ENCODE peak calls at places on chromosomes 7 and 10, in five cellular contexts. K is CMK, R is heart left ventricle, U is COR-L47, I is AG08395. O is an unnamed sample.

GRCh38 chr7:41445432-41445831 is 257.5 kb downstream of the INHBA start:
- DNase-seq in I (no peak), U (no peak), R (no peak), K (no peak), O (no peak)

GRCh38 chr7:107613948-107614347 is 33.9 kb downstream of the BCAP29 start:
- DNase-seq in R (no peak), I (no peak), K (no peak), U (no peak), O (no peak)

GRCh38 chr7:98657736-98658135 is 40.7 kb downstream of the NPTX2 start:
- DNase-seq in U (no peak), R (no peak), I (no peak), K (no peak), O (no peak)

GRCh38 chr10:48470115-48470892 is 134.6 kb downstream of the ARHGAP22 start:
- DNase-seq in R (no peak), U (no peak), K (peak), I (no peak), O (peak)

GRCh38 chr10:27701971-27702537 is 43.6 kb downstream of the MKX start:
- DNase-seq in U (no peak), K (no peak), I (no peak), R (no peak), O (no peak)

GRCh38 chr7:130421685-130422084 is 19.1 kb downstream of the CEP41 start:
- DNase-seq in K (no peak), U (peak), I (peak), R (no peak), O (no peak)

GRCh38 chr7:959271-959670 is 4.8 kb upstream of the ADAP1 start:
- DNase-seq in I (no peak), U (peak), K (no peak), R (no peak), O (peak)

GRCh38 chr10:4474829-4475228 is 351.2 kb upstream of the AKR1E2 start:
- DNase-seq in K (no peak), R (no peak), I (no peak), U (no peak), O (no peak)

GRCh38 chr7:157612664-157613561 is 276.1 kb downstream of the DNAJB6 start:
- DNase-seq in R (peak), K (peak), U (peak), I (no peak), O (no peak)

GRCh38 chr7:47143344-47143743 is 438.6 kb downstream of the TNS3 start:
- DNase-seq in I (peak), R (no peak), K (no peak), U (no peak), O (no peak)

GRCh38 chr7:71229699-71230098 is 97.8 kb downstream of the GALNT17 start:
- DNase-seq in K (no peak), U (no peak), I (no peak), R (no peak), O (no peak)

GRCh38 chr7:4851459-4852422 is 10.1 kb downstream of the PAPOLB start:
- DNase-seq in K (no peak), I (peak), U (no peak), R (no peak), O (no peak)

GRCh38 chr10:5530412-5530806 is 5.6 kb downstream of the CALML3 start:
- DNase-seq in K (no peak), I (no peak), R (no peak), U (no peak), O (no peak)

GRCh38 chr10:52216852-52217251 is 97.2 kb upstream of the DKK1 start:
- DNase-seq in I (peak), K (no peak), R (no peak), U (no peak), O (no peak)

GRCh38 chr7:48786951-48787350 is 137.4 kb upstream of the CDC14C start:
- DNase-seq in U (peak), R (no peak), K (no peak), I (no peak), O (no peak)

GRCh38 chr10:129690248-129691070 is 223.4 kb downstream of the MGMT start:
- DNase-seq in R (no peak), K (no peak), I (peak), U (no peak), O (no peak)

GRCh38 chr7:7639847-7640220 is 718 bp upstream of the UMAD1 start:
- DNase-seq in I (peak), K (no peak), U (peak), R (no peak), O (no peak)

GRCh38 chr10:29715296-29715695 is 80.5 kb upstream of the SVIL start:
- DNase-seq in K (no peak), R (no peak), I (no peak), U (no peak), O (no peak)

GRCh38 chr10:98255146-98255877 is 12.7 kb downstream of the LOXL4 start:
- DNase-seq in I (no peak), K (no peak), U (no peak), R (no peak), O (no peak)

GRCh38 chr10:43138757-43139241 is 554 bp downstream of the CSGALNACT2 start:
- DNase-seq in U (no peak), R (no peak), I (peak), K (no peak), O (no peak)

GRCh38 chr10:79192677-79193003 is 123.9 kb downstream of the ZMIZ1 start:
- DNase-seq in R (no peak), K (no peak), I (peak), U (no peak), O (no peak)

GRCh38 chr10:27695704-27696103 is 49.9 kb downstream of the MKX start:
- DNase-seq in R (no peak), K (no peak), U (no peak), I (no peak), O (no peak)

GRCh38 chr7:22480523-22481075 is 19.4 kb downstream of the STEAP1B start:
- DNase-seq in K (no peak), R (no peak), U (no peak), I (no peak), O (no peak)

GRCh38 chr7:43869898-43870240 is 552 bp upstream of the MRPS24 start:
- DNase-seq in R (no peak), I (peak), U (no peak), K (no peak), O (peak)

GRCh38 chr10:122555431-122555830 is 5.1 kb upstream of the DMBT1 start:
- DNase-seq in I (no peak), U (no peak), R (no peak), K (no peak), O (no peak)

GRCh38 chr7:137656227-137656849 is 190.4 kb downstream of the DGKI start:
- DNase-seq in R (peak), K (peak), I (peak), U (peak), O (peak)

GRCh38 chr7:1059200-1060091 is 15.1 kb downstream of the GPR146 start:
- DNase-seq in U (no peak), R (no peak), K (no peak), I (no peak), O (peak)

GRCh38 chr10:86914734-86915133 is 42.7 kb downstream of the MMRN2 start:
- DNase-seq in I (no peak), K (no peak), U (no peak), R (no peak), O (no peak)

GRCh38 chr10:70331486-70332268 is 47.9 kb upstream of the NPFFR1 start:
- DNase-seq in I (peak), U (peak), R (peak), K (peak), O (peak)

GRCh38 chr10:26556756-26557640 is 118.9 kb downstream of the APBB1IP start:
- DNase-seq in K (no peak), I (peak), R (no peak), U (peak), O (no peak)

GRCh38 chr7:509426-509825 is 10.2 kb downstream of the PDGFA start:
- DNase-seq in K (no peak), I (no peak), R (no peak), U (no peak), O (no peak)

GRCh38 chr7:36906448-36906847 is 182.2 kb upstream of the AOAH start:
- DNase-seq in R (no peak), K (no peak), I (no peak), U (peak), O (no peak)

GRCh38 chr10:3972460-3973366 is 187.7 kb upstream of the KLF6 start:
- DNase-seq in U (no peak), I (no peak), K (no peak), R (no peak), O (no peak)

GRCh38 chr10:31353574-31353973 is 34.6 kb downstream of the ZEB1 start:
- DNase-seq in I (peak), U (no peak), R (no peak), K (no peak), O (no peak)

GRCh38 chr7:100778061-100778621 is 44.7 kb downstream of the ZAN start:
- DNase-seq in U (no peak), R (no peak), K (no peak), I (no peak), O (no peak)